ENCODE peak calls at places on chromosomes 2 and 18, in eight cellular contexts. D is heart left ventricle, K is kidney, T is right lobe of liver, J is sigmoid colon, N is upper lobe of right lung, Q is OCI-LY7, X is A673. E is an unnamed sample.

GRCh38 chr2:200787351-200788128 is 24.2 kb upstream of the BZW1 start:
- DNase-seq in D (no peak), K (no peak), T (no peak), J (no peak), N (no peak), Q (no peak), X (no peak), E (peak)

GRCh38 chr2:170396799-170397459 is 219.0 kb downstream of the MYO3B start:
- DNase-seq in D (no peak), K (no peak), T (no peak), J (no peak), N (no peak), Q (peak), X (peak), E (peak)

GRCh38 chr2:231710751-231711676 is 2.7 kb downstream of the PTMA start:
- DNase-seq in D (peak), K (peak), T (no peak), J (peak), N (peak), Q (peak), X (no peak), E (no peak)

GRCh38 chr18:76421291-76422078 is 73.6 kb downstream of the ZNF516 start:
- DNase-seq in D (no peak), K (no peak), T (no peak), J (no peak), N (peak), Q (no peak), X (no peak), E (no peak)

GRCh38 chr2:219042750-219043149 is 1.4 kb upstream of the CFAP65 start:
- DNase-seq in D (no peak), K (no peak), T (no peak), J (no peak), N (no peak), Q (no peak), X (no peak), E (no peak)

GRCh38 chr2:235230809-235231601 is 262.8 kb upstream of the AGAP1 start:
- DNase-seq in D (no peak), K (no peak), T (no peak), J (no peak), N (no peak), Q (no peak), X (peak), E (no peak)

GRCh38 chr2:199798881-199799580 is 52.0 kb downstream of the FTCDNL1 start:
- DNase-seq in D (peak), K (no peak), T (no peak), J (peak), N (no peak), Q (no peak), X (peak), E (no peak)

GRCh38 chr2:59585657-59586056 is 967.8 kb downstream of the BCL11A start:
- DNase-seq in D (no peak), K (no peak), T (no peak), J (no peak), N (no peak), Q (no peak), X (no peak), E (no peak)

GRCh38 chr2:209556354-209556961 is 132.6 kb downstream of the MAP2 start:
- DNase-seq in D (no peak), K (no peak), T (no peak), J (no peak), N (no peak), Q (peak), X (peak), E (peak)

GRCh38 chr2:102141011-102141914 is 1.3 kb upstream of the IL1R1 start:
- DNase-seq in D (no peak), K (no peak), T (no peak), J (no peak), N (no peak), Q (no peak), X (no peak), E (no peak)

GRCh38 chr18:70289351-70290330 is 796 bp downstream of the SOCS6 start:
- DNase-seq in D (peak), K (peak), T (peak), J (no peak), N (peak), Q (no peak), X (peak), E (peak)

GRCh38 chr2:234368861-234369261 is 128.0 kb downstream of the ARL4C start:
- DNase-seq in D (no peak), K (no peak), T (no peak), J (peak), N (no peak), Q (no peak), X (no peak), E (peak)

DNA sequence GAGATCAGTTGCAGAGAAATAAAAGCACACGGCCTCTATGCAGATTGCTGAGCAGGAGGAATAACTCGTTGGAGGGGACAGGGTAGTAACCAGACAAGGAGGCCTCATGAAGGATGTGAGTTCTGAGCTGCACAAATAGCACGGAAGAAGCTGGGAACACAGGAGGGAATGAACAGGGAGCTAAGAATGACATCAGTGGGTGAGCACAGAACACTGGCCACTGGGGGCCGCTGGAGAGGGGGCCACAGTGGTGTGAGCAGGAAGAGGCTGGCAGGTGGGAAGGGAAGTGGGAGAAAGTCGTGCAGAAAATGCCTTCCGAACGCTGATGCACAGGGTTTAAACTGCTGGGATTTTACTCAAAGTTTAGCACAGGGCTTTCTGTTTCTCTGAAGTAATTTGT is 61.0 kb downstream of the ZAP70 start:
- DNase-seq in D (no peak), K (no peak), T (no peak), J (no peak), N (no peak), Q (peak), X (peak), E (peak)
- TF ChIP-seq CTCF in D (no peak), K (no peak), T (no peak), J (no peak), N (no peak), Q (peak), X (peak), E (peak)

DNA sequence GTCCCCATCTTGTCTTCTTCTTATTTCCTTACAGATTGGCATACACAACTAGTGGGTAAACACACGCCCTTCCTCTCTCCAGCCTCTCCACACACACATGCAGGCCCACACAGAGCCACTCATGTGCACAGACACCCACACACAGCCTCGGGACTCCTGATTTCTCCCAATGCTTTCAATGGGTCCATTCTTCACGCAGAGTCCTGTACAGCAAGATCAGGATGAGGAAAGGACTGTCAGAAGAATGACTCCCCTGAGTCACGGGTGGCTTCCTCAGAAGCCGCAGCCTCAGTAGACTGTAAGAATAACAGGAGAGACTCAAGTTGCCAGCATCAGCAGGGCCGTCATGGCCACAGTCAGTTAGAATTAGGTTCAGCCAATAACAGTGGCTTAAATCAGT is 109.1 kb upstream of the GLI2 start:
- DNase-seq in D (no peak), K (no peak), T (no peak), J (peak), N (peak), Q (no peak), X (no peak), E (no peak)
- H3K27ac ChIP-seq in D (no peak), K (no peak), T (no peak), J (no peak), N (peak), Q (no peak), X (no peak), E (no peak)

GRCh38 chr2:11829947-11830707 is 83.7 kb downstream of the LPIN1 start:
- DNase-seq in D (peak), K (peak), T (peak), J (peak), N (peak), Q (peak), X (peak), E (peak)
- TF ChIP-seq CTCF in D (peak), K (peak), T (peak), J (no peak), N (peak), Q (no peak), X (peak), E (peak)

GRCh38 chr2:74186038-74186437 is 7.4 kb upstream of the MOB1A start:
- DNase-seq in D (peak), K (no peak), T (no peak), J (peak), N (no peak), Q (peak), X (no peak), E (no peak)
- H3K27ac ChIP-seq in D (no peak), K (no peak), T (no peak), J (no peak), N (peak), Q (peak), X (no peak), E (peak)

E was measured in RWPE1.